ENCODE peak calls at places on chromosomes 6 and 20, in seven cellular contexts. One of them, this sample, is unnamed.

GRCh38 chr20:2798814-2799213 is 1.6 kb downstream of the CPXM1 start:
- DNase-seq in stimulated activated CD4-positive, alpha-beta T cell treated with anti-CD3 and anti-CD28 coated beads, Interleukin-4, amount 100 ng/mL, for 48 hours: no peak
- DNase-seq in effector CD4-positive, alpha-beta T cell: no peak
- DNase-seq in activated naive CD4-positive, alpha-beta T cell treated with anti-CD3 and anti-CD28 coated beads, Interleukin-2, amount 50 U/mL, for 72 hours: no peak
- DNase-seq in left colon: no peak
- DNase-seq in epithelial cell of proximal tubule: no peak
- DNase-seq in sciatic nerve: no peak
- DNase-seq in this sample: no peak

GRCh38 chr6:46323312-46323965 is 152.7 kb upstream of the ENPP5 start:
- DNase-seq in stimulated activated CD4-positive, alpha-beta T cell treated with anti-CD3 and anti-CD28 coated beads, Interleukin-4, amount 100 ng/mL, for 48 hours: no peak
- DNase-seq in effector CD4-positive, alpha-beta T cell: no peak
- DNase-seq in activated naive CD4-positive, alpha-beta T cell treated with anti-CD3 and anti-CD28 coated beads, Interleukin-2, amount 50 U/mL, for 72 hours: no peak
- DNase-seq in left colon: no peak
- DNase-seq in epithelial cell of proximal tubule: no peak
- DNase-seq in sciatic nerve: no peak
- DNase-seq in this sample: no peak

GRCh38 chr6:170294813-170295518 is 4.1 kb upstream of the DLL1 start:
- DNase-seq in stimulated activated CD4-positive, alpha-beta T cell treated with anti-CD3 and anti-CD28 coated beads, Interleukin-4, amount 100 ng/mL, for 48 hours: no peak
- DNase-seq in effector CD4-positive, alpha-beta T cell: no peak
- DNase-seq in activated naive CD4-positive, alpha-beta T cell treated with anti-CD3 and anti-CD28 coated beads, Interleukin-2, amount 50 U/mL, for 72 hours: no peak
- DNase-seq in left colon: no peak
- DNase-seq in epithelial cell of proximal tubule: no peak
- DNase-seq in sciatic nerve: no peak
- DNase-seq in this sample: no peak

GRCh38 chr6:107977283-107977682 is 19.3 kb upstream of the SEC63 start:
- DNase-seq in stimulated activated CD4-positive, alpha-beta T cell treated with anti-CD3 and anti-CD28 coated beads, Interleukin-4, amount 100 ng/mL, for 48 hours: no peak
- DNase-seq in effector CD4-positive, alpha-beta T cell: no peak
- DNase-seq in activated naive CD4-positive, alpha-beta T cell treated with anti-CD3 and anti-CD28 coated beads, Interleukin-2, amount 50 U/mL, for 72 hours: no peak
- DNase-seq in left colon: no peak
- DNase-seq in epithelial cell of proximal tubule: no peak
- DNase-seq in sciatic nerve: no peak
- DNase-seq in this sample: no peak

GRCh38 chr6:136921521-136921935 is 573 bp upstream of the SLC35D3 start:
- DNase-seq in stimulated activated CD4-positive, alpha-beta T cell treated with anti-CD3 and anti-CD28 coated beads, Interleukin-4, amount 100 ng/mL, for 48 hours: no peak
- DNase-seq in effector CD4-positive, alpha-beta T cell: no peak
- DNase-seq in activated naive CD4-positive, alpha-beta T cell treated with anti-CD3 and anti-CD28 coated beads, Interleukin-2, amount 50 U/mL, for 72 hours: no peak
- DNase-seq in left colon: peak
- DNase-seq in epithelial cell of proximal tubule: no peak
- DNase-seq in sciatic nerve: no peak
- DNase-seq in this sample: no peak

GRCh38 chr20:35845561-35845960 is 73.7 kb downstream of the PHF20 start:
- DNase-seq in stimulated activated CD4-positive, alpha-beta T cell treated with anti-CD3 and anti-CD28 coated beads, Interleukin-4, amount 100 ng/mL, for 48 hours: no peak
- DNase-seq in effector CD4-positive, alpha-beta T cell: no peak
- DNase-seq in activated naive CD4-positive, alpha-beta T cell treated with anti-CD3 and anti-CD28 coated beads, Interleukin-2, amount 50 U/mL, for 72 hours: no peak
- DNase-seq in left colon: no peak
- DNase-seq in epithelial cell of proximal tubule: no peak
- DNase-seq in sciatic nerve: no peak
- DNase-seq in this sample: no peak

GRCh38 chr6:122657601-122658000 is 47.4 kb downstream of the PKIB start:
- DNase-seq in stimulated activated CD4-positive, alpha-beta T cell treated with anti-CD3 and anti-CD28 coated beads, Interleukin-4, amount 100 ng/mL, for 48 hours: no peak
- DNase-seq in effector CD4-positive, alpha-beta T cell: no peak
- DNase-seq in activated naive CD4-positive, alpha-beta T cell treated with anti-CD3 and anti-CD28 coated beads, Interleukin-2, amount 50 U/mL, for 72 hours: no peak
- DNase-seq in left colon: no peak
- DNase-seq in epithelial cell of proximal tubule: no peak
- DNase-seq in sciatic nerve: no peak
- DNase-seq in this sample: no peak

GRCh38 chr6:148414836-148415235 is 72.2 kb downstream of the SASH1 start:
- DNase-seq in stimulated activated CD4-positive, alpha-beta T cell treated with anti-CD3 and anti-CD28 coated beads, Interleukin-4, amount 100 ng/mL, for 48 hours: no peak
- DNase-seq in effector CD4-positive, alpha-beta T cell: no peak
- DNase-seq in activated naive CD4-positive, alpha-beta T cell treated with anti-CD3 and anti-CD28 coated beads, Interleukin-2, amount 50 U/mL, for 72 hours: no peak
- DNase-seq in left colon: no peak
- DNase-seq in epithelial cell of proximal tubule: peak
- DNase-seq in sciatic nerve: no peak
- DNase-seq in this sample: no peak

GRCh38 chr6:17816921-17817611 is 110.3 kb upstream of the NUP153 start:
- DNase-seq in stimulated activated CD4-positive, alpha-beta T cell treated with anti-CD3 and anti-CD28 coated beads, Interleukin-4, amount 100 ng/mL, for 48 hours: no peak
- DNase-seq in effector CD4-positive, alpha-beta T cell: no peak
- DNase-seq in activated naive CD4-positive, alpha-beta T cell treated with anti-CD3 and anti-CD28 coated beads, Interleukin-2, amount 50 U/mL, for 72 hours: no peak
- DNase-seq in left colon: no peak
- DNase-seq in epithelial cell of proximal tubule: peak
- DNase-seq in sciatic nerve: no peak
- DNase-seq in this sample: no peak

GRCh38 chr6:118333772-118334171 is 214.3 kb upstream of the PLN start:
- DNase-seq in stimulated activated CD4-positive, alpha-beta T cell treated with anti-CD3 and anti-CD28 coated beads, Interleukin-4, amount 100 ng/mL, for 48 hours: no peak
- DNase-seq in effector CD4-positive, alpha-beta T cell: no peak
- DNase-seq in activated naive CD4-positive, alpha-beta T cell treated with anti-CD3 and anti-CD28 coated beads, Interleukin-2, amount 50 U/mL, for 72 hours: no peak
- DNase-seq in left colon: no peak
- DNase-seq in epithelial cell of proximal tubule: no peak
- DNase-seq in sciatic nerve: no peak
- DNase-seq in this sample: no peak

GRCh38 chr6:12009904-12010634 is 2.0 kb upstream of the HIVEP1 start:
- DNase-seq in stimulated activated CD4-positive, alpha-beta T cell treated with anti-CD3 and anti-CD28 coated beads, Interleukin-4, amount 100 ng/mL, for 48 hours: no peak
- DNase-seq in effector CD4-positive, alpha-beta T cell: no peak
- DNase-seq in activated naive CD4-positive, alpha-beta T cell treated with anti-CD3 and anti-CD28 coated beads, Interleukin-2, amount 50 U/mL, for 72 hours: no peak
- DNase-seq in left colon: no peak
- DNase-seq in epithelial cell of proximal tubule: no peak
- DNase-seq in sciatic nerve: no peak
- DNase-seq in this sample: no peak